ENCODE peak calls at places on chromosomes 12 and 14, in six cellular contexts. G, A, K, Y, I and B are unnamed samples.

GRCh38 chr12:50006266-50006665 is 19.0 kb downstream of the RACGAP1 start:
- DNase-seq in G (no peak), K (no peak), I (no peak), Y (no peak), A (no peak), B (no peak)

GRCh38 chr12:90572778-90573177 is 382.2 kb downstream of the CCER1 start:
- DNase-seq in Y (no peak), K (no peak), G (no peak), I (no peak), A (no peak), B (no peak)

GRCh38 chr14:104739026-104739425 is 13.9 kb upstream of the SIVA1 start:
- DNase-seq in I (no peak), Y (no peak), A (no peak), K (no peak), G (no peak), B (no peak)

GRCh38 chr12:62834971-62835547 is 99.9 kb downstream of the PPM1H start:
- DNase-seq in G (no peak), I (no peak), Y (peak; percentile 26), K (no peak), A (no peak), B (no peak)

GRCh38 chr12:3161861-3162260 is 84.7 kb downstream of the TSPAN9 start:
- DNase-seq in A (peak; percentile 15), Y (no peak), I (no peak), G (no peak), K (no peak), B (no peak)

GRCh38 chr12:47360771-47361388 is 281.1 kb upstream of the AMIGO2 start:
- DNase-seq in K (no peak), Y (no peak), I (peak; percentile 44), G (no peak), A (no peak), B (no peak)

GRCh38 chr14:31949709-31950108 is 127.4 kb upstream of the ARHGAP5 start:
- DNase-seq in G (no peak), I (no peak), A (no peak), K (no peak), Y (no peak), B (no peak)

GRCh38 chr12:88243886-88244491 is 101.9 kb downstream of the TMTC3 start:
- DNase-seq in I (no peak), G (no peak), Y (no peak), K (no peak), A (no peak), B (no peak)

GRCh38 chr14:23478109-23478698 is 8.7 kb downstream of the NGDN start:
- DNase-seq in G (no peak), I (peak; percentile 24), A (peak; percentile 77), K (no peak), Y (peak; percentile 16), B (no peak)

GRCh38 chr14:67413806-67414769 is 2.1 kb upstream of the PLEK2 start:
- DNase-seq in K (peak; percentile 47), Y (no peak), A (peak; percentile 24), I (peak; percentile 56), G (no peak), B (no peak)

GRCh38 chr14:50335989-50336391 is 23.9 kb downstream of the DMAC2L start:
- DNase-seq in Y (no peak), I (peak; percentile 37), G (no peak), A (no peak), K (no peak), B (no peak)

GRCh38 chr12:591167-591570 is 72.1 kb downstream of the NINJ2 start:
- DNase-seq in A (no peak), K (no peak), G (no peak), Y (no peak), I (no peak), B (no peak)

GRCh38 chr12:20220339-20220738 is 148.0 kb upstream of the PDE3A start:
- DNase-seq in K (no peak), I (no peak), Y (peak; percentile 5), G (no peak), A (no peak), B (no peak)

GRCh38 chr12:123233505-123234299 is 466 bp downstream of the MTRFR start:
- DNase-seq in A (no peak), G (no peak), I (no peak), Y (no peak), K (no peak), B (no peak)

GRCh38 chr14:65277580-65278270 is 134.8 kb upstream of the FUT8 start:
- DNase-seq in A (no peak), K (no peak), I (no peak), Y (no peak), G (no peak), B (no peak)

GRCh38 chr12:45231515-45232145 is 15.7 kb downstream of the ANO6 start:
- DNase-seq in Y (no peak), A (peak; percentile 65), I (no peak), K (no peak), G (no peak), B (no peak)

GRCh38 chr12:70268972-70269371 is 25.7 kb downstream of the CNOT2 start:
- DNase-seq in I (no peak), G (no peak), K (no peak), Y (no peak), A (no peak), B (no peak)

GRCh38 chr12:56256326-56256960 is 1.7 kb downstream of the ANKRD52 start:
- DNase-seq in G (no peak), A (no peak), Y (no peak), K (no peak), I (no peak), B (no peak)

GRCh38 chr12:93378373-93379310 is 917 bp downstream of the NUDT4 start:
- DNase-seq in A (no peak), Y (no peak), K (no peak), G (peak; percentile 48), I (peak; percentile 39), B (peak; percentile 43)

GRCh38 chr14:50062438-50063039 is 53.8 kb downstream of the VCPKMT start:
- DNase-seq in G (no peak), I (peak; percentile 89), A (peak; percentile 88), K (no peak), Y (peak; percentile 71), B (no peak)

GRCh38 chr12:95815635-95816212 is 25.2 kb upstream of the NTN4 start:
- DNase-seq in Y (no peak), G (no peak), K (no peak), A (peak; percentile 36), I (peak; percentile 16), B (no peak)

GRCh38 chr14:90574640-90575131 is 177.9 kb downstream of the CALM1 start:
- DNase-seq in A (no peak), I (no peak), K (no peak), G (no peak), Y (no peak), B (no peak)

GRCh38 chr12:120358412-120359158 is 10.4 kb downstream of the MSI1 start:
- DNase-seq in K (no peak), A (no peak), G (no peak), Y (no peak), I (no peak), B (no peak)

GRCh38 chr14:74400328-74400727 is 25.7 kb downstream of the SYNDIG1L start:
- DNase-seq in Y (no peak), I (peak; percentile 11), A (no peak), G (no peak), K (peak; percentile 23), B (no peak)

GRCh38 chr12:76337583-76337982 is 10.6 kb downstream of the BBS10 start:
- DNase-seq in A (no peak), G (no peak), I (no peak), K (no peak), Y (no peak), B (no peak)

GRCh38 chr12:62292761-62293446 is 32.7 kb downstream of the USP15 start:
- DNase-seq in K (no peak), Y (no peak), A (no peak), G (no peak), I (no peak), B (no peak)

GRCh38 chr12:57632898-57633825 is at the start of gene B4GALNT1:
- DNase-seq in I (peak; percentile 81), K (no peak), Y (no peak), G (peak; percentile 79), A (no peak), B (peak; percentile 76)

GRCh38 chr12:62301080-62301798 is 41.0 kb downstream of the USP15 start:
- DNase-seq in K (no peak), Y (no peak), A (no peak), G (no peak), I (no peak), B (no peak)

GRCh38 chr14:59103396-59103795 is 85.1 kb upstream of the DAAM1 start:
- DNase-seq in Y (no peak), I (no peak), A (no peak), G (no peak), K (no peak), B (no peak)

GRCh38 chr12:128856035-128856790 is 2.9 kb downstream of the GLT1D1 start:
- DNase-seq in I (no peak), Y (peak; percentile 77), G (no peak), K (no peak), A (no peak), B (no peak)

GRCh38 chr12:33795536-33795935 is 226.8 kb upstream of the ALG10 start:
- DNase-seq in I (no peak), Y (no peak), G (no peak), A (no peak), K (no peak), B (no peak)

GRCh38 chr14:69280746-69281291 is 20.9 kb downstream of the GALNT16 start:
- DNase-seq in A (no peak), K (no peak), G (no peak), I (no peak), Y (no peak), B (no peak)
- TF ChIP-seq TAF1 in A (no peak), K (no peak), G (no peak), I (no peak), Y (no peak), B (no peak)

GRCh38 chr12:53182836-53183235 is 2.1 kb upstream of the CSAD start:
- DNase-seq in I (no peak), G (no peak), Y (no peak), A (no peak), K (no peak), B (no peak)
- TF ChIP-seq POLR2A in I (no peak), G (no peak), Y (no peak), A (no peak), K (no peak), B (no peak)

DNA sequence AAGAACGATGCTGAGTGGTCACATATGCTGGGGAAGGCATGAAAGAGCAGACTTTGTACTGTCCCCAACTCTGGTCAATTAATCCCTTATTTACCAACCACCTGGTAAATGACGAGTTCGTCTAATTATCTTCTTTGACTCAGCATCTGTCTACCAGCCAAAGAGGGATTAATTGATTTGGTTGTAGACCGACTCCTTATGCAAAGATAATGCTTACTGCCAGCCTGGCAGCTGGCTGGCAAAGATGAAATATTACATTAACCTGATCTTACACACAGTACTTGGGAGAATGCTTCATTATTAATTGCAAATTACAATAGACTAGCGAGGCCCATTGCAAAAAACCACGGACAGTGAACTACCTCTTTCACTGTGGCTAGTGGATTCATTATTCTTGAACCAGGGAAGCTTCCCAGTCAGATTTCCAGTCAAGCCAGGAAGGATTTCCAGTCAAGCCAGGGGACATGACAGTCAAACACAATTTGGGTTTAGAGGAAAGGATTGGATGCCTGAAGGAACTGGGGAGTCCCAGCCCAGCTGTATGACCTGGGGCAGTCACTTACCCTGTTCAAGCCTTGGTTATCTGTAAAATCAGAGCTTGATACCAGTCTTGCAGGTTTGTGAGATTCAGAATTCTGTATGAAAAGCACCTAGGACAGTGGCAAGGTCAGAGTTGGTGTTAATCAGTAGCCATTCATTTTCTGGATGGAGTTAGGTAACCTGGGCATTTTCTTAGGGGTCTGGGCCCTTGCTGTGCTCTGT is 152.5 kb downstream of the CHST11 start:
- DNase-seq in Y (no peak), G (no peak), K (no peak), I (no peak), A (no peak), B (no peak)
- TF ChIP-seq TAF1 in Y (no peak), G (no peak), K (no peak), I (no peak), A (no peak), B (no peak)

GRCh38 chr12:51270067-51270846 is at the start of gene SMAGP:
- DNase-seq in G (peak; percentile 54), K (no peak), A (peak; percentile 40), Y (no peak), I (peak; percentile 75), B (peak; percentile 67)
- TF ChIP-seq POLR2A in G (no peak), K (peak; percentile 63), A (peak; percentile 44), Y (no peak), I (peak; percentile 56), B (no peak)